ENCODE peak calls at places on chromosomes 12 and 14, in nine cellular contexts. N is T-helper 2 cell; H is NCI-H1092 treated with DMSO at 0.1 percent for 48 hours; L is NCI-H1417; A is CD4-positive, alpha-beta T cell; B is amygdala; O is lower leg skin; E is CD8-positive, alpha-beta T cell; V is WERI-Rb-1. D is an unnamed sample.

GRCh38 chr12:104571328-104571727 is 114.6 kb downstream of the CHST11 start:
- DNase-seq in N (no peak), H (no peak), L (no peak), A (no peak), B (no peak), O (no peak), E (no peak), V (no peak), D (no peak)

GRCh38 chr12:51405801-51406207 is 14.6 kb upstream of the GALNT6 start:
- DNase-seq in N (no peak), H (no peak), L (no peak), A (no peak), B (no peak), O (no peak), E (no peak), V (no peak), D (peak; percentile 14)

GRCh38 chr12:79935624-79936040 is 735 bp upstream of the PPP1R12A start:
- DNase-seq in N (no peak), H (peak; percentile 58), L (no peak), A (no peak), B (no peak), O (no peak), E (no peak), V (peak; percentile 12), D (no peak)

GRCh38 chr12:58106185-58106584 is 164.8 kb downstream of the ATP23 start:
- DNase-seq in N (no peak), H (no peak), L (no peak), A (no peak), B (no peak), O (no peak), E (no peak), V (no peak), D (no peak)

GRCh38 chr12:68632486-68632885 is 21.8 kb downstream of the RAP1B start:
- DNase-seq in N (no peak), H (no peak), L (no peak), A (no peak), B (no peak), O (no peak), E (no peak), V (no peak), D (no peak)

GRCh38 chr14:21852061-21852664 is 178.5 kb upstream of the OR4E1 start:
- DNase-seq in N (peak; percentile 54), H (no peak), L (no peak), A (peak; percentile 66), B (no peak), O (no peak), E (peak; percentile 73), V (peak; percentile 19), D (no peak)

GRCh38 chr14:92641306-92641705 is 107.1 kb downstream of the LGMN start:
- DNase-seq in N (no peak), H (no peak), L (no peak), A (no peak), B (no peak), O (no peak), E (no peak), V (no peak), D (no peak)

GRCh38 chr12:46260153-46260912 is 8.5 kb downstream of the SLC38A1 start:
- DNase-seq in N (no peak), H (no peak), L (no peak), A (no peak), B (no peak), O (no peak), E (no peak), V (no peak), D (no peak)

GRCh38 chr12:27257104-27257848 is 13.2 kb downstream of the STK38L start:
- DNase-seq in N (no peak), H (no peak), L (no peak), A (no peak), B (no peak), O (no peak), E (no peak), V (no peak), D (no peak)

GRCh38 chr12:101207086-101207780 is 2.8 kb downstream of the SLC5A8 start:
- DNase-seq in N (no peak), H (no peak), L (no peak), A (no peak), B (no peak), O (no peak), E (no peak), V (no peak), D (no peak)

GRCh38 chr14:89473979-89474378 is 56.9 kb upstream of the FOXN3 start:
- DNase-seq in N (no peak), H (no peak), L (no peak), A (no peak), B (no peak), O (no peak), E (no peak), V (no peak), D (no peak)

GRCh38 chr12:94704452-94704871 is 54.1 kb upstream of the TMCC3 start:
- DNase-seq in N (no peak), H (peak; percentile 76), L (peak; percentile 12), A (no peak), B (no peak), O (no peak), E (no peak), V (no peak), D (no peak)

GRCh38 chr12:76156314-76156713 is 71.8 kb upstream of the NAP1L1 start:
- DNase-seq in N (no peak), H (no peak), L (no peak), A (no peak), B (no peak), O (no peak), E (no peak), V (no peak), D (no peak)

GRCh38 chr14:32017587-32017986 is 59.5 kb upstream of the ARHGAP5 start:
- DNase-seq in N (no peak), H (no peak), L (no peak), A (no peak), B (no peak), O (no peak), E (no peak), V (no peak), D (no peak)

GRCh38 chr14:106872619-106873446 is 1346.5 kb downstream of the TMEM121 start:
- DNase-seq in N (peak; percentile 78), H (peak; percentile 60), L (peak; percentile 56), A (peak; percentile 85), B (no peak), O (peak; percentile 89), E (peak; percentile 82), V (peak; percentile 73), D (peak; percentile 48)

GRCh38 chr14:59292028-59292427 is 103.6 kb downstream of the DAAM1 start:
- DNase-seq in N (no peak), H (no peak), L (no peak), A (no peak), B (no peak), O (no peak), E (no peak), V (no peak), D (no peak)

GRCh38 chr12:1920971-1921370 is 2.5 kb upstream of the CACNA2D4 start:
- DNase-seq in N (no peak), H (no peak), L (no peak), A (no peak), B (no peak), O (peak; percentile 86), E (no peak), V (no peak), D (no peak)

GRCh38 chr12:59031313-59031712 is 111.0 kb upstream of the LRIG3 start:
- DNase-seq in N (no peak), H (no peak), L (no peak), A (no peak), B (no peak), O (no peak), E (no peak), V (no peak), D (no peak)

GRCh38 chr12:80129895-80130535 is 30.7 kb downstream of the OTOGL start:
- DNase-seq in N (no peak), H (no peak), L (no peak), A (no peak), B (no peak), O (no peak), E (no peak), V (no peak), D (no peak)

GRCh38 chr12:117032593-117033381 is 66.4 kb downstream of the TESC start:
- DNase-seq in N (no peak), H (peak; percentile 72), L (peak; percentile 85), A (no peak), B (no peak), O (no peak), E (no peak), V (no peak), D (peak; percentile 17)

GRCh38 chr14:103803661-103804060 is 43.7 kb downstream of the PPP1R13B start:
- DNase-seq in N (no peak), H (no peak), L (no peak), A (no peak), B (no peak), O (no peak), E (no peak), V (no peak), D (no peak)

GRCh38 chr14:64293976-64294671 is at the start of gene ESR2:
- DNase-seq in N (peak; percentile 10), H (peak; percentile 49), L (peak; percentile 59), A (peak; percentile 9), B (no peak), O (no peak), E (no peak), V (peak; percentile 67), D (peak; percentile 27)

GRCh38 chr14:77284066-77284855 is 13.3 kb upstream of the NGB start:
- DNase-seq in N (no peak), H (no peak), L (no peak), A (no peak), B (no peak), O (no peak), E (no peak), V (peak; percentile 28), D (no peak)

GRCh38 chr14:89672636-89673279 is 255.7 kb upstream of the FOXN3 start:
- DNase-seq in N (no peak), H (no peak), L (no peak), A (no peak), B (no peak), O (no peak), E (no peak), V (no peak), D (no peak)

GRCh38 chr14:29494312-29494711 is 433.3 kb downstream of the PRKD1 start:
- DNase-seq in N (no peak), H (no peak), L (no peak), A (no peak), B (no peak), O (no peak), E (no peak), V (no peak), D (no peak)

GRCh38 chr14:92009604-92010003 is 30.3 kb downstream of the TRIP11 start:
- DNase-seq in N (no peak), H (no peak), L (no peak), A (no peak), B (no peak), O (no peak), E (no peak), V (no peak), D (no peak)

GRCh38 chr12:25796523-25797000 is 161.9 kb upstream of the RASSF8 start:
- DNase-seq in N (no peak), H (no peak), L (no peak), A (no peak), B (no peak), O (no peak), E (no peak), V (no peak), D (no peak)

GRCh38 chr12:121678721-121679300 is 9.4 kb upstream of the MORN3 start:
- DNase-seq in N (no peak), H (no peak), L (no peak), A (no peak), B (no peak), O (no peak), E (no peak), V (no peak), D (no peak)

GRCh38 chr14:81412779-81413178 is 12.7 kb upstream of the STON2 start:
- DNase-seq in N (no peak), H (no peak), L (no peak), A (no peak), B (no peak), O (no peak), E (no peak), V (no peak), D (no peak)

GRCh38 chr12:120043421-120043820 is 54.4 kb downstream of the BICDL1 start:
- DNase-seq in N (no peak), H (no peak), L (no peak), A (no peak), B (no peak), O (no peak), E (no peak), V (peak; percentile 44), D (no peak)

GRCh38 chr14:39988939-39989338 is 556.7 kb upstream of the FBXO33 start:
- DNase-seq in N (no peak), H (peak; percentile 86), L (peak; percentile 27), A (no peak), B (no peak), O (no peak), E (no peak), V (no peak), D (peak; percentile 47)